ENCODE peak calls at places on chromosomes 11 and 22, in eight cellular contexts. One of them, this sample, is unnamed.

GRCh38 chr22:23233746-23234408 is 53.6 kb downstream of the BCR start:
- DNase-seq in germinal center: no peak
- DNase-seq in foreskin fibroblast: peak; percentile 84
- DNase-seq in adipocyte: no peak
- DNase-seq in activated T-helper 1 cell treated with Interleukin-2 at 50 U/mL for 16 hours: no peak
- DNase-seq in non-pigmented ciliary epithelial cell: no peak
- DNase-seq in stimulated activated CD8-positive, alpha-beta memory T cell treated with anti-CD3 and anti-CD28 coated beads, Interleukin-7, amount 100 ng/mL, for 48 hours: peak; percentile 46
- DNase-seq in NCI-H446 treated with DMSO at 0.1 percent for 48 hours: no peak
- DNase-seq in this sample: no peak

GRCh38 chr11:63622318-63622717 is 8.1 kb upstream of the PLAAT3 start:
- DNase-seq in non-pigmented ciliary epithelial cell: no peak
- DNase-seq in stimulated activated CD8-positive, alpha-beta memory T cell treated with anti-CD3 and anti-CD28 coated beads, Interleukin-7, amount 100 ng/mL, for 48 hours: no peak
- DNase-seq in NCI-H446 treated with DMSO at 0.1 percent for 48 hours: no peak
- DNase-seq in adipocyte: no peak
- DNase-seq in foreskin fibroblast: no peak
- DNase-seq in germinal center: no peak
- DNase-seq in activated T-helper 1 cell treated with Interleukin-2 at 50 U/mL for 16 hours: no peak
- DNase-seq in this sample: no peak

GRCh38 chr22:45831394-45831793 is 145.6 kb downstream of the WNT7B start:
- DNase-seq in activated T-helper 1 cell treated with Interleukin-2 at 50 U/mL for 16 hours: no peak
- DNase-seq in NCI-H446 treated with DMSO at 0.1 percent for 48 hours: no peak
- DNase-seq in adipocyte: peak; percentile 55
- DNase-seq in germinal center: no peak
- DNase-seq in foreskin fibroblast: peak; percentile 41
- DNase-seq in non-pigmented ciliary epithelial cell: no peak
- DNase-seq in stimulated activated CD8-positive, alpha-beta memory T cell treated with anti-CD3 and anti-CD28 coated beads, Interleukin-7, amount 100 ng/mL, for 48 hours: no peak
- DNase-seq in this sample: no peak

GRCh38 chr11:16096336-16096735 is 260.0 kb downstream of the SOX6 start:
- DNase-seq in foreskin fibroblast: peak; percentile 34
- DNase-seq in adipocyte: peak; percentile 59
- DNase-seq in NCI-H446 treated with DMSO at 0.1 percent for 48 hours: no peak
- DNase-seq in stimulated activated CD8-positive, alpha-beta memory T cell treated with anti-CD3 and anti-CD28 coated beads, Interleukin-7, amount 100 ng/mL, for 48 hours: no peak
- DNase-seq in activated T-helper 1 cell treated with Interleukin-2 at 50 U/mL for 16 hours: no peak
- DNase-seq in germinal center: no peak
- DNase-seq in non-pigmented ciliary epithelial cell: peak; percentile 5
- DNase-seq in this sample: no peak

GRCh38 chr11:115317428-115318185 is 186.6 kb downstream of the CADM1 start:
- DNase-seq in stimulated activated CD8-positive, alpha-beta memory T cell treated with anti-CD3 and anti-CD28 coated beads, Interleukin-7, amount 100 ng/mL, for 48 hours: no peak
- DNase-seq in activated T-helper 1 cell treated with Interleukin-2 at 50 U/mL for 16 hours: no peak
- DNase-seq in germinal center: no peak
- DNase-seq in NCI-H446 treated with DMSO at 0.1 percent for 48 hours: no peak
- DNase-seq in foreskin fibroblast: no peak
- DNase-seq in adipocyte: no peak
- DNase-seq in non-pigmented ciliary epithelial cell: no peak
- DNase-seq in this sample: no peak

GRCh38 chr22:37141971-37142647 is 7.6 kb downstream of the IL2RB start:
- DNase-seq in activated T-helper 1 cell treated with Interleukin-2 at 50 U/mL for 16 hours: no peak
- DNase-seq in foreskin fibroblast: no peak
- DNase-seq in NCI-H446 treated with DMSO at 0.1 percent for 48 hours: no peak
- DNase-seq in stimulated activated CD8-positive, alpha-beta memory T cell treated with anti-CD3 and anti-CD28 coated beads, Interleukin-7, amount 100 ng/mL, for 48 hours: no peak
- DNase-seq in adipocyte: no peak
- DNase-seq in germinal center: no peak
- DNase-seq in non-pigmented ciliary epithelial cell: no peak
- DNase-seq in this sample: no peak

GRCh38 chr11:62574363-62575057 is 819 bp upstream of the EEF1G start:
- DNase-seq in germinal center: peak; percentile 34
- DNase-seq in activated T-helper 1 cell treated with Interleukin-2 at 50 U/mL for 16 hours: no peak
- DNase-seq in NCI-H446 treated with DMSO at 0.1 percent for 48 hours: no peak
- DNase-seq in stimulated activated CD8-positive, alpha-beta memory T cell treated with anti-CD3 and anti-CD28 coated beads, Interleukin-7, amount 100 ng/mL, for 48 hours: no peak
- DNase-seq in adipocyte: peak; percentile 61
- DNase-seq in non-pigmented ciliary epithelial cell: no peak
- DNase-seq in foreskin fibroblast: peak; percentile 54
- DNase-seq in this sample: peak; percentile 23

GRCh38 chr11:27291302-27291889 is 71.6 kb downstream of the CCDC34 start:
- DNase-seq in germinal center: no peak
- DNase-seq in foreskin fibroblast: no peak
- DNase-seq in activated T-helper 1 cell treated with Interleukin-2 at 50 U/mL for 16 hours: no peak
- DNase-seq in adipocyte: no peak
- DNase-seq in NCI-H446 treated with DMSO at 0.1 percent for 48 hours: no peak
- DNase-seq in stimulated activated CD8-positive, alpha-beta memory T cell treated with anti-CD3 and anti-CD28 coated beads, Interleukin-7, amount 100 ng/mL, for 48 hours: no peak
- DNase-seq in non-pigmented ciliary epithelial cell: no peak
- DNase-seq in this sample: no peak

GRCh38 chr22:49291169-49291568 is 536.5 kb downstream of the BRD1 start:
- DNase-seq in NCI-H446 treated with DMSO at 0.1 percent for 48 hours: no peak
- DNase-seq in germinal center: no peak
- DNase-seq in adipocyte: no peak
- DNase-seq in stimulated activated CD8-positive, alpha-beta memory T cell treated with anti-CD3 and anti-CD28 coated beads, Interleukin-7, amount 100 ng/mL, for 48 hours: no peak
- DNase-seq in activated T-helper 1 cell treated with Interleukin-2 at 50 U/mL for 16 hours: no peak
- DNase-seq in non-pigmented ciliary epithelial cell: no peak
- DNase-seq in foreskin fibroblast: no peak
- DNase-seq in this sample: no peak

GRCh38 chr11:3226846-3227567 is 5.2 kb downstream of the MRGPRE start:
- DNase-seq in germinal center: no peak
- DNase-seq in non-pigmented ciliary epithelial cell: no peak
- DNase-seq in stimulated activated CD8-positive, alpha-beta memory T cell treated with anti-CD3 and anti-CD28 coated beads, Interleukin-7, amount 100 ng/mL, for 48 hours: no peak
- DNase-seq in NCI-H446 treated with DMSO at 0.1 percent for 48 hours: no peak
- DNase-seq in foreskin fibroblast: no peak
- DNase-seq in adipocyte: no peak
- DNase-seq in activated T-helper 1 cell treated with Interleukin-2 at 50 U/mL for 16 hours: no peak
- DNase-seq in this sample: no peak

GRCh38 chr11:1770061-1770460 is 6.3 kb upstream of the CTSD start:
- DNase-seq in foreskin fibroblast: no peak
- DNase-seq in non-pigmented ciliary epithelial cell: no peak
- DNase-seq in germinal center: no peak
- DNase-seq in NCI-H446 treated with DMSO at 0.1 percent for 48 hours: no peak
- DNase-seq in adipocyte: no peak
- DNase-seq in activated T-helper 1 cell treated with Interleukin-2 at 50 U/mL for 16 hours: no peak
- DNase-seq in stimulated activated CD8-positive, alpha-beta memory T cell treated with anti-CD3 and anti-CD28 coated beads, Interleukin-7, amount 100 ng/mL, for 48 hours: no peak
- DNase-seq in this sample: no peak

GRCh38 chr22:23401111-23401909 is 178.8 kb downstream of the IGLL1 start:
- DNase-seq in stimulated activated CD8-positive, alpha-beta memory T cell treated with anti-CD3 and anti-CD28 coated beads, Interleukin-7, amount 100 ng/mL, for 48 hours: no peak
- DNase-seq in germinal center: no peak
- DNase-seq in non-pigmented ciliary epithelial cell: peak; percentile 62
- DNase-seq in adipocyte: peak; percentile 74
- DNase-seq in NCI-H446 treated with DMSO at 0.1 percent for 48 hours: no peak
- DNase-seq in activated T-helper 1 cell treated with Interleukin-2 at 50 U/mL for 16 hours: no peak
- DNase-seq in foreskin fibroblast: peak; percentile 81
- DNase-seq in this sample: no peak

GRCh38 chr22:32261306-32261705 is 6.2 kb upstream of the SLC5A4 start:
- DNase-seq in adipocyte: no peak
- DNase-seq in NCI-H446 treated with DMSO at 0.1 percent for 48 hours: no peak
- DNase-seq in foreskin fibroblast: no peak
- DNase-seq in stimulated activated CD8-positive, alpha-beta memory T cell treated with anti-CD3 and anti-CD28 coated beads, Interleukin-7, amount 100 ng/mL, for 48 hours: no peak
- DNase-seq in activated T-helper 1 cell treated with Interleukin-2 at 50 U/mL for 16 hours: no peak
- DNase-seq in germinal center: no peak
- DNase-seq in non-pigmented ciliary epithelial cell: no peak
- DNase-seq in this sample: no peak

GRCh38 chr22:24146190-24146616 is 35.1 kb upstream of the SUSD2 start:
- DNase-seq in non-pigmented ciliary epithelial cell: no peak
- DNase-seq in NCI-H446 treated with DMSO at 0.1 percent for 48 hours: no peak
- DNase-seq in foreskin fibroblast: peak; percentile 78
- DNase-seq in adipocyte: peak; percentile 80
- DNase-seq in activated T-helper 1 cell treated with Interleukin-2 at 50 U/mL for 16 hours: no peak
- DNase-seq in stimulated activated CD8-positive, alpha-beta memory T cell treated with anti-CD3 and anti-CD28 coated beads, Interleukin-7, amount 100 ng/mL, for 48 hours: no peak
- DNase-seq in germinal center: peak; percentile 53
- DNase-seq in this sample: peak; percentile 84

GRCh38 chr11:116962108-116962507 is 124.7 kb upstream of the APOA1 start:
- DNase-seq in stimulated activated CD8-positive, alpha-beta memory T cell treated with anti-CD3 and anti-CD28 coated beads, Interleukin-7, amount 100 ng/mL, for 48 hours: no peak
- DNase-seq in germinal center: no peak
- DNase-seq in non-pigmented ciliary epithelial cell: no peak
- DNase-seq in activated T-helper 1 cell treated with Interleukin-2 at 50 U/mL for 16 hours: no peak
- DNase-seq in NCI-H446 treated with DMSO at 0.1 percent for 48 hours: no peak
- DNase-seq in adipocyte: peak; percentile 44
- DNase-seq in foreskin fibroblast: peak; percentile 68
- DNase-seq in this sample: no peak

GRCh38 chr11:102111011-102111786 is 952 bp downstream of the YAP1 start:
- DNase-seq in non-pigmented ciliary epithelial cell: no peak
- DNase-seq in activated T-helper 1 cell treated with Interleukin-2 at 50 U/mL for 16 hours: no peak
- DNase-seq in foreskin fibroblast: peak; percentile 94
- DNase-seq in stimulated activated CD8-positive, alpha-beta memory T cell treated with anti-CD3 and anti-CD28 coated beads, Interleukin-7, amount 100 ng/mL, for 48 hours: no peak
- DNase-seq in adipocyte: peak; percentile 95
- DNase-seq in NCI-H446 treated with DMSO at 0.1 percent for 48 hours: no peak
- DNase-seq in germinal center: peak; percentile 16
- DNase-seq in this sample: peak; percentile 34

GRCh38 chr11:94815705-94816344 is 47.7 kb downstream of the AMOTL1 start:
- DNase-seq in germinal center: no peak
- DNase-seq in activated T-helper 1 cell treated with Interleukin-2 at 50 U/mL for 16 hours: no peak
- DNase-seq in NCI-H446 treated with DMSO at 0.1 percent for 48 hours: no peak
- DNase-seq in foreskin fibroblast: peak; percentile 24
- DNase-seq in adipocyte: no peak
- DNase-seq in non-pigmented ciliary epithelial cell: no peak
- DNase-seq in stimulated activated CD8-positive, alpha-beta memory T cell treated with anti-CD3 and anti-CD28 coated beads, Interleukin-7, amount 100 ng/mL, for 48 hours: no peak
- DNase-seq in this sample: no peak

GRCh38 chr11:45812581-45813548 is 7.9 kb downstream of the SLC35C1 start:
- DNase-seq in germinal center: no peak
- DNase-seq in adipocyte: no peak
- DNase-seq in non-pigmented ciliary epithelial cell: no peak
- DNase-seq in foreskin fibroblast: peak; percentile 28
- DNase-seq in NCI-H446 treated with DMSO at 0.1 percent for 48 hours: no peak
- DNase-seq in stimulated activated CD8-positive, alpha-beta memory T cell treated with anti-CD3 and anti-CD28 coated beads, Interleukin-7, amount 100 ng/mL, for 48 hours: no peak
- DNase-seq in activated T-helper 1 cell treated with Interleukin-2 at 50 U/mL for 16 hours: no peak
- DNase-seq in this sample: no peak

GRCh38 chr11:69531071-69531716 is 49.7 kb downstream of the LINC01488 start:
- DNase-seq in activated T-helper 1 cell treated with Interleukin-2 at 50 U/mL for 16 hours: no peak
- DNase-seq in non-pigmented ciliary epithelial cell: no peak
- DNase-seq in NCI-H446 treated with DMSO at 0.1 percent for 48 hours: no peak
- DNase-seq in stimulated activated CD8-positive, alpha-beta memory T cell treated with anti-CD3 and anti-CD28 coated beads, Interleukin-7, amount 100 ng/mL, for 48 hours: no peak
- DNase-seq in foreskin fibroblast: no peak
- DNase-seq in germinal center: no peak
- DNase-seq in adipocyte: no peak
- DNase-seq in this sample: no peak

GRCh38 chr22:43921361-43921760 is 2.2 kb upstream of the PNPLA3 start:
- DNase-seq in foreskin fibroblast: peak; percentile 76
- DNase-seq in activated T-helper 1 cell treated with Interleukin-2 at 50 U/mL for 16 hours: no peak
- DNase-seq in non-pigmented ciliary epithelial cell: no peak
- DNase-seq in germinal center: no peak
- DNase-seq in adipocyte: peak; percentile 75
- DNase-seq in NCI-H446 treated with DMSO at 0.1 percent for 48 hours: no peak
- DNase-seq in stimulated activated CD8-positive, alpha-beta memory T cell treated with anti-CD3 and anti-CD28 coated beads, Interleukin-7, amount 100 ng/mL, for 48 hours: no peak
- DNase-seq in this sample: no peak

GRCh38 chr11:110955797-110956196 is 243.6 kb upstream of the ARHGAP20 start:
- DNase-seq in NCI-H446 treated with DMSO at 0.1 percent for 48 hours: no peak
- DNase-seq in germinal center: no peak
- DNase-seq in non-pigmented ciliary epithelial cell: no peak
- DNase-seq in stimulated activated CD8-positive, alpha-beta memory T cell treated with anti-CD3 and anti-CD28 coated beads, Interleukin-7, amount 100 ng/mL, for 48 hours: no peak
- DNase-seq in foreskin fibroblast: no peak
- DNase-seq in activated T-helper 1 cell treated with Interleukin-2 at 50 U/mL for 16 hours: no peak
- DNase-seq in adipocyte: no peak
- DNase-seq in this sample: no peak

GRCh38 chr11:91230647-91231046 is 994.0 kb upstream of the FAT3 start:
- DNase-seq in foreskin fibroblast: no peak
- DNase-seq in non-pigmented ciliary epithelial cell: no peak
- DNase-seq in stimulated activated CD8-positive, alpha-beta memory T cell treated with anti-CD3 and anti-CD28 coated beads, Interleukin-7, amount 100 ng/mL, for 48 hours: no peak
- DNase-seq in activated T-helper 1 cell treated with Interleukin-2 at 50 U/mL for 16 hours: no peak
- DNase-seq in adipocyte: no peak
- DNase-seq in NCI-H446 treated with DMSO at 0.1 percent for 48 hours: no peak
- DNase-seq in germinal center: no peak
- DNase-seq in this sample: no peak